ENCODE peak calls at places on chromosome 18, in six cellular contexts. T is endothelial cell of umbilical vein, B is Panc1, L is transverse colon, O is stomach, W is HepG2. K is an unnamed sample. For H3K9me3, the result is how much of the 10 kb centered on the place peaks cover.

GRCh38 chr18:56431551-56431950 is 206.8 kb downstream of the TXNL1 start:
- DNase-seq in T (peak), O (no peak), L (no peak), B (no peak), W (no peak), K (no peak)

GRCh38 chr18:70385474-70385873 is 96.6 kb downstream of the SOCS6 start:
- DNase-seq in W (peak), B (no peak), O (no peak), T (no peak), L (no peak), K (no peak)

GRCh38 chr18:27600245-27600644 is 415.1 kb upstream of the CHST9 start:
- DNase-seq in L (no peak), O (no peak), T (no peak), W (no peak), B (no peak), K (no peak)

GRCh38 chr18:48328473-48329205 is 80.5 kb downstream of the ZBTB7C start:
- DNase-seq in B (no peak), W (no peak), T (no peak), L (no peak), O (no peak), K (no peak)

GRCh38 chr18:56189615-56190014 is 448.8 kb downstream of the TXNL1 start:
- DNase-seq in L (no peak), W (no peak), O (no peak), B (no peak), T (no peak), K (no peak)

GRCh38 chr18:45291616-45292612 is 323.4 kb upstream of the SLC14A2 start:
- DNase-seq in T (no peak), W (no peak), B (no peak), O (no peak), L (no peak), K (no peak)

GRCh38 chr18:2424420-2424819 is 146.9 kb downstream of the METTL4 start:
- DNase-seq in L (no peak), W (no peak), O (no peak), T (no peak), B (no peak), K (no peak)

GRCh38 chr18:46283268-46283667 is 179.1 kb downstream of the HAUS1 start:
- DNase-seq in W (no peak), T (no peak), O (no peak), B (no peak), L (no peak), K (no peak)

GRCh38 chr18:56641714-56642331 is 3.4 kb upstream of the TXNL1 start:
- DNase-seq in L (no peak), O (no peak), W (peak), T (peak), B (no peak), K (no peak)

GRCh38 chr18:24837065-24837464 is 376.6 kb downstream of the HRH4 start:
- DNase-seq in B (no peak), T (no peak), L (no peak), O (no peak), W (no peak), K (no peak)

GRCh38 chr18:58209326-58209725 is 165.3 kb downstream of the NEDD4L start:
- DNase-seq in W (no peak), O (no peak), B (no peak), L (no peak), T (no peak), K (no peak)

GRCh38 chr18:59085797-59086196 is 53.9 kb upstream of the SEC11C start:
- DNase-seq in O (no peak), L (no peak), W (no peak), T (peak), B (no peak), K (no peak)

GRCh38 chr18:59742325-59743111 is 45.3 kb upstream of the CCBE1 start:
- DNase-seq in B (no peak), O (no peak), L (no peak), W (no peak), T (no peak), K (no peak)

GRCh38 chr18:9095297-9096012 is 7.0 kb upstream of the NDUFV2 start:
- DNase-seq in W (peak), T (no peak), B (no peak), O (no peak), L (peak), K (no peak)

GRCh38 chr18:56233595-56233994 is 404.8 kb downstream of the TXNL1 start:
- DNase-seq in L (no peak), W (no peak), B (no peak), T (peak), O (no peak), K (no peak)

GRCh38 chr18:13612111-13612997 is 114.0 kb downstream of the FAM210A start:
- DNase-seq in W (no peak), L (peak), O (peak), T (no peak), B (no peak), K (no peak)

GRCh38 chr18:70243131-70243530 is 37.6 kb upstream of the RTTN start:
- DNase-seq in O (peak), L (peak), B (no peak), T (no peak), W (no peak), K (no peak)

GRCh38 chr18:7824970-7825369 is 257.9 kb downstream of the PTPRM start:
- DNase-seq in O (no peak), T (peak), L (no peak), W (no peak), B (no peak), K (no peak)

GRCh38 chr18:7429831-7430230 is 137.3 kb upstream of the PTPRM start:
- DNase-seq in W (no peak), O (no peak), L (no peak), T (no peak), B (no peak), K (no peak)

GRCh38 chr18:6624271-6624670 is 105.2 kb upstream of the ARHGAP28 start:
- DNase-seq in O (no peak), T (peak), B (no peak), L (no peak), W (no peak), K (no peak)

GRCh38 chr18:21191596-21192307 is 50.3 kb upstream of the GREB1L start:
- DNase-seq in L (peak), T (peak), W (peak), B (no peak), O (peak), K (peak)

GRCh38 chr18:56001576-56001975 is 413.6 kb upstream of the TCF4 start:
- DNase-seq in W (no peak), L (no peak), O (no peak), T (no peak), B (no peak), K (no peak)

GRCh38 chr18:7982216-7982615 is 415.1 kb downstream of the PTPRM start:
- DNase-seq in O (no peak), W (no peak), T (no peak), B (no peak), L (no peak), K (no peak)

GRCh38 chr18:77811510-77811909 is 561.9 kb downstream of the GALR1 start:
- DNase-seq in W (no peak), O (no peak), L (peak), B (peak), T (no peak), K (no peak)

GRCh38 chr18:12621737-12622306 is 36.1 kb downstream of the SPIRE1 start:
- DNase-seq in O (no peak), W (no peak), T (no peak), L (no peak), B (no peak), K (no peak)

GRCh38 chr18:5693637-5694175 is 149.9 kb upstream of the EPB41L3 start:
- DNase-seq in T (no peak), O (no peak), B (no peak), L (no peak), W (no peak), K (no peak)

GRCh38 chr18:67705748-67706147 is 189.2 kb upstream of the DSEL start:
- DNase-seq in B (no peak), W (no peak), L (no peak), T (no peak), O (no peak), K (no peak)

GRCh38 chr18:68992719-68993482 is 195.0 kb downstream of the CCDC102B start:
- DNase-seq in O (no peak), T (no peak), L (no peak), B (no peak), W (no peak), K (no peak)

GRCh38 chr18:5456577-5457466 is 87.0 kb downstream of the EPB41L3 start:
- DNase-seq in B (no peak), T (peak), L (no peak), W (peak), O (no peak), K (no peak)

GRCh38 chr18:79728931-79729586 is 49.5 kb downstream of the CTDP1 start:
- DNase-seq in O (no peak), T (no peak), B (no peak), L (no peak), W (no peak), K (no peak)

GRCh38 chr18:79726721-79727120 is 47.1 kb downstream of the CTDP1 start:
- DNase-seq in B (no peak), T (no peak), W (no peak), O (no peak), L (no peak), K (no peak)

GRCh38 chr18:79727211-79727610 is 47.6 kb downstream of the CTDP1 start:
- DNase-seq in W (no peak), T (no peak), O (no peak), L (no peak), B (no peak), K (no peak)

GRCh38 chr18:79730804-79731203 is 51.2 kb downstream of the CTDP1 start:
- DNase-seq in T (no peak), L (no peak), W (no peak), O (no peak), B (no peak), K (no peak)

GRCh38 chr18:79729611-79730010 is 50.0 kb downstream of the CTDP1 start:
- DNase-seq in L (no peak), O (no peak), B (no peak), W (no peak), T (no peak), K (no peak)
- H3K9me3 ChIP-seq in L (under half), O (half or more), B (under half), W (under half), T (under half), K (under half)

GRCh38 chr18:50623694-50624352 is 63.9 kb downstream of the MAPK4 start:
- DNase-seq in O (no peak), W (no peak), L (no peak), T (no peak), B (no peak), K (no peak)

GRCh38 chr18:50619833-50620232 is 59.9 kb downstream of the MAPK4 start:
- DNase-seq in B (no peak), T (no peak), W (no peak), L (no peak), O (no peak), K (no peak)

GRCh38 chr18:50622865-50623393 is 63.0 kb downstream of the MAPK4 start:
- DNase-seq in L (no peak), W (no peak), O (no peak), T (no peak), B (no peak), K (no peak)

GRCh38 chr18:50622320-50622719 is 62.4 kb downstream of the MAPK4 start:
- DNase-seq in L (no peak), T (no peak), B (no peak), O (no peak), W (no peak), K (no peak)

DNA sequence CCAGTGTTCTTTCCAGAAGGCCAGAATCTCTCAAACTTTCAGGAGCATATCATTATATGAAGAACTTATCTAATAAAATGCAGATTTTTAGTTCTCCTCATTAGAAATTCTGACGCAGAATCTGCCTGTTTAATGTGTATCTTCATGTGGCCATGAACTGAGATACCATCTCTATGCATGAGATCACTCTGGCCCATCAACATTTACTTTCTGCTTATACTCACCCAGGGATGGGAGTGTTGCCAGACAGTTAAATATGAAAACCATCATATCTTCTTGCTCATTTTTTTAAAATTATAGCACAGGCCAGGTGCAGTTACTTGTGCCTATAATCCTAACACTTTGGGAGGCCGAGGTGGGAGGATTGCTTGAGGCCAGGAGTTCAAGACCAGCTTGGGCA is 60.4 kb downstream of the MAPK4 start:
- DNase-seq in T (no peak), W (no peak), B (no peak), O (no peak), L (no peak), K (no peak)
- TF ChIP-seq POLR2AphosphoS5 in T (no peak), W (no peak), B (no peak), O (no peak), L (no peak), K (no peak)

DNA sequence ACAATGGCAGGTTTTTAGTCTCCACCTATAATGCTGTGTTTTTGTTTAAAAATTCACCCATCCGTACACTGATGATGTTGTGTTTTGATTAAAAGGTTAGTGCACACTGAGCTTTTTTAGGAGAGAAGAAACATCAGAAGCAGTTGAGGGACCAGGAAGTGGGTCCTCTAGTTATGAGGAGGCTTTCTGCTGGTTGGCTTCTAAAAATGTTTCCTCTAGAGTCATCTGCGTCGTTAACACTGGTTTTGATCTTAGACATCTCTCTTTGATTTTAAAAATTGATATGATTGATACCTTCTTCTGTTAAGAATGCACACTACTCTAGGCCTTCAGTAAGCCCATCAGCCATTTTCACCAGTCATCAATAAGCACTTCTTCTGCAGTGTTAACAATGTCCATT is 56.2 kb downstream of the PHLPP1 start:
- DNase-seq in L (no peak), O (no peak), B (no peak), T (no peak), W (no peak), K (no peak)
- H3K9me3 ChIP-seq in L (under half), O (under half), B (under half), T (under half), W (under half), K (under half)

GRCh38 chr18:79982736-79983135 is 5.6 kb downstream of the TXNL4A start:
- DNase-seq in T (no peak), L (no peak), B (no peak), W (no peak), O (no peak), K (no peak)
- TF ChIP-seq POLR2AphosphoS5 in T (no peak), L (no peak), B (no peak), W (no peak), O (no peak), K (no peak)

DNA sequence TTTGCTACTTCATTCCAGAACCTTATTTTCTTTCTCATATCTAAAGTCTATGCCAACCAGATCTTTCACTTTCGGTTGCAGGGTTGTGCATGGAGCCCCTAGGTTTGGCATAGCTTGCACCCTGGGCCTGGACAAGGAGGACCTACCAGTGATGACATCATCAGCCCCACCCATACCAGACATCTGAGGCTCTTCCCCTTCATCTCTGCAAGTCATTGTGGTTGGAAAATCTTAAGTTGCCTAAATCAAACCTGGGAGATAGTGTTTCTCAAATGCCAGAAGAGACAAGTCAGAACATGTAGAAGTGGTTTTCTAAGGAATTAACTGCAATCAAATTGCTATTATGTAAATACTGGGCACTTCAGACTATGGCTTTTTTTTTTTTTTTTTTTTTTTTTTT is 363.3 kb downstream of the ZNF516 start:
- DNase-seq in L (no peak), W (no peak), T (no peak), B (no peak), O (no peak), K (no peak)
- H3K9me3 ChIP-seq in L (under half), W (under half), T (under half), B (under half), O (under half), K (under half)

GRCh38 chr18:42807852-42808251 is 307.6 kb downstream of the RIT2 start:
- DNase-seq in O (no peak), T (no peak), L (no peak), B (no peak), W (no peak), K (no peak)
- TF ChIP-seq POLR2AphosphoS5 in O (no peak), T (no peak), L (no peak), B (no peak), W (no peak), K (no peak)

GRCh38 chr18:79472946-79473345 is 77.2 kb downstream of the NFATC1 start:
- DNase-seq in O (no peak), B (no peak), T (no peak), W (no peak), L (no peak), K (no peak)
- H3K9me3 ChIP-seq in O (under half), B (under half), T (under half), W (under half), L (under half), K (under half)

GRCh38 chr18:23259701-23260661 is 124.7 kb downstream of the CABLES1 start:
- DNase-seq in B (no peak), W (peak), O (peak), T (peak), L (peak), K (peak)
- TF ChIP-seq POLR2AphosphoS5 in B (peak), W (no peak), O (peak), T (peak), L (peak), K (no peak)

DNA sequence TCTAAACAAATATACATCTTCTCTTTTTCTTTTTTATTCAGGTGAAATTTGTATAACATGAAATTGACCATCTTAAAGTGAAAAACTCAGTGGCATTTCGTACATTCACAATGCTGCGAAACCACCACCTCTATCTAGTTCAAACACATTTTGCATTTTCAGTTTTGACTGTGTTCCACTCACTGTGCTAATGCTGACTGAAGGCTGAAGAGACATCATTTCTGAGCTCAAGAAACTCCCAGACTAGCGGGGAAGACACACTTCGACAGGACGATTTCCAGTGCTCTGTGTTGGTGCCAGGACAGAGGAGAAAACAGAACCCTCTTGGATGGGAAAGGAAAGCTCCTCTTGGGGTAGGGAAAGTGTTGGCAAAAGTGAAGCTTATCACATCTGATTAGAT is 44.2 kb upstream of the CBLN2 start:
- DNase-seq in W (no peak), O (no peak), T (no peak), B (no peak), L (no peak), K (no peak)
- H3K9me3 ChIP-seq in W (under half), O (under half), T (under half), B (under half), L (under half), K (under half)